ENCODE peak calls at places on chromosomes 13 and 19, in nine cellular contexts. I, V, E, R, K, Z, L, Y and T are unnamed samples.
A peak's percentile ranks its signal among the peaks of the same experiment; 100 is the strongest.

GRCh38 chr13:24683370-24683769 is 3.2 kb downstream of the ATP12A start:
- DNase-seq in I (no peak), V (no peak), E (no peak), R (no peak), K (no peak), Z (no peak), L (no peak), Y (no peak), T (no peak)

GRCh38 chr13:35499131-35500051 is 22.9 kb upstream of the MAB21L1 start:
- DNase-seq in I (no peak), V (no peak), E (no peak), R (no peak), K (no peak), Z (no peak), L (no peak), Y (no peak), T (no peak)

GRCh38 chr19:16330811-16331690 is 6.4 kb downstream of the KLF2 start:
- DNase-seq in I (no peak), V (no peak), E (no peak), R (no peak), K (no peak), Z (no peak), L (no peak), Y (no peak), T (peak; percentile 44)

GRCh38 chr13:92622905-92623304 is 603.7 kb upstream of the GPC6 start:
- DNase-seq in I (no peak), V (no peak), E (no peak), R (no peak), K (no peak), Z (no peak), L (no peak), Y (no peak), T (no peak)

GRCh38 chr13:31859546-31859945 is 120.2 kb downstream of the RXFP2 start:
- DNase-seq in I (no peak), V (no peak), E (no peak), R (no peak), K (no peak), Z (no peak), L (no peak), Y (no peak), T (no peak)

GRCh38 chr13:43300817-43301216 is 277.4 kb downstream of the DNAJC15 start:
- DNase-seq in I (peak; percentile 45), V (no peak), E (no peak), R (no peak), K (no peak), Z (no peak), L (no peak), Y (no peak), T (no peak)

GRCh38 chr13:95296326-95296939 is 4.8 kb downstream of the ABCC4 start:
- DNase-seq in I (peak; percentile 50), V (no peak), E (no peak), R (peak; percentile 54), K (no peak), Z (no peak), L (peak; percentile 68), Y (peak; percentile 33), T (no peak)

GRCh38 chr19:33788676-33789075 is 8.0 kb upstream of the KCTD15 start:
- DNase-seq in I (no peak), V (no peak), E (no peak), R (no peak), K (no peak), Z (no peak), L (no peak), Y (no peak), T (no peak)

GRCh38 chr19:40006273-40006691 is 9.4 kb downstream of the ZNF546 start:
- DNase-seq in I (peak; percentile 95), V (no peak), E (no peak), R (peak; percentile 84), K (no peak), Z (no peak), L (no peak), Y (no peak), T (no peak)

GRCh38 chr13:113635048-113635420 is 23.0 kb downstream of the ATP4B start:
- DNase-seq in I (no peak), V (no peak), E (no peak), R (no peak), K (no peak), Z (no peak), L (no peak), Y (no peak), T (no peak)

GRCh38 chr13:22936228-22936627 is 244.6 kb upstream of the SGCG start:
- DNase-seq in I (no peak), V (no peak), E (no peak), R (no peak), K (no peak), Z (no peak), L (no peak), Y (no peak), T (no peak)

GRCh38 chr19:42255766-42256750 is 1.1 kb upstream of the ERF start:
- DNase-seq in I (peak; percentile 64), V (no peak), E (no peak), R (peak; percentile 32), K (no peak), Z (no peak), L (peak; percentile 49), Y (no peak), T (no peak)

GRCh38 chr19:39211731-39212376 is 7.8 kb upstream of the SYCN start:
- DNase-seq in I (no peak), V (no peak), E (no peak), R (no peak), K (no peak), Z (no peak), L (no peak), Y (no peak), T (no peak)

GRCh38 chr19:14826006-14826405 is 9.0 kb downstream of the OR7A5 start:
- DNase-seq in I (no peak), V (no peak), E (no peak), R (peak; percentile 94), K (no peak), Z (no peak), L (no peak), Y (no peak), T (no peak)

GRCh38 chr13:63184693-63185092 is 1769.0 kb upstream of the PCDH20 start:
- DNase-seq in I (no peak), V (no peak), E (no peak), R (peak; percentile 68), K (no peak), Z (no peak), L (no peak), Y (peak; percentile 40), T (no peak)